ENCODE peak calls at places on chromosomes 1 and 21, in eight cellular contexts. One of them, this sample, is unnamed.

GRCh38 chr21:27771938-27772505 is 805.1 kb upstream of the ADAMTS5 start:
- DNase-seq in D341Med: no peak
- DNase-seq in ascending aorta: no peak
- DNase-seq in GM06990: no peak
- DNase-seq in caudate nucleus: no peak
- DNase-seq in DMS153: no peak
- DNase-seq in AG08396: no peak
- DNase-seq in AG08395: no peak
- DNase-seq in this sample: peak; percentile 9

GRCh38 chr1:27605796-27606707 is 2.1 kb upstream of the AHDC1 start:
- DNase-seq in D341Med: peak; percentile 60
- DNase-seq in ascending aorta: no peak
- DNase-seq in GM06990: no peak
- DNase-seq in caudate nucleus: no peak
- DNase-seq in DMS153: peak; percentile 56
- DNase-seq in AG08396: peak; percentile 69
- DNase-seq in AG08395: peak; percentile 53
- DNase-seq in this sample: peak; percentile 67

GRCh38 chr1:28163496-28164120 is 12.9 kb downstream of the PTAFR start:
- DNase-seq in D341Med: no peak
- DNase-seq in ascending aorta: no peak
- DNase-seq in GM06990: no peak
- DNase-seq in caudate nucleus: peak; percentile 81
- DNase-seq in DMS153: no peak
- DNase-seq in AG08396: no peak
- DNase-seq in AG08395: no peak
- DNase-seq in this sample: no peak

GRCh38 chr1:40662151-40662550 is 3.3 kb downstream of the RIMS3 start:
- DNase-seq in D341Med: no peak
- DNase-seq in ascending aorta: no peak
- DNase-seq in GM06990: no peak
- DNase-seq in caudate nucleus: no peak
- DNase-seq in DMS153: no peak
- DNase-seq in AG08396: no peak
- DNase-seq in AG08395: no peak
- DNase-seq in this sample: no peak

GRCh38 chr21:15027056-15027455 is 37.7 kb downstream of the NRIP1 start:
- DNase-seq in D341Med: no peak
- DNase-seq in ascending aorta: no peak
- DNase-seq in GM06990: no peak
- DNase-seq in caudate nucleus: no peak
- DNase-seq in DMS153: no peak
- DNase-seq in AG08396: no peak
- DNase-seq in AG08395: no peak
- DNase-seq in this sample: no peak

GRCh38 chr1:76374111-76374510 is 299.6 kb downstream of the ST6GALNAC3 start:
- DNase-seq in D341Med: no peak
- DNase-seq in ascending aorta: no peak
- DNase-seq in GM06990: no peak
- DNase-seq in caudate nucleus: no peak
- DNase-seq in DMS153: peak; percentile 79
- DNase-seq in AG08396: no peak
- DNase-seq in AG08395: no peak
- DNase-seq in this sample: peak; percentile 17

GRCh38 chr1:42957880-42958487 is 684 bp downstream of the SLC2A1 start:
- DNase-seq in D341Med: peak; percentile 94
- DNase-seq in ascending aorta: no peak
- DNase-seq in GM06990: peak; percentile 81
- DNase-seq in caudate nucleus: peak; percentile 49
- DNase-seq in DMS153: no peak
- DNase-seq in AG08396: peak; percentile 89
- DNase-seq in AG08395: peak; percentile 85
- DNase-seq in this sample: peak; percentile 60

GRCh38 chr1:200905411-200906052 is 10.8 kb downstream of the INAVA start:
- DNase-seq in D341Med: no peak
- DNase-seq in ascending aorta: no peak
- DNase-seq in GM06990: no peak
- DNase-seq in caudate nucleus: no peak
- DNase-seq in DMS153: no peak
- DNase-seq in AG08396: no peak
- DNase-seq in AG08395: no peak
- DNase-seq in this sample: no peak

GRCh38 chr1:185595835-185596667 is 138.1 kb upstream of the HMCN1 start:
- DNase-seq in D341Med: peak; percentile 73
- DNase-seq in ascending aorta: no peak
- DNase-seq in GM06990: peak; percentile 20
- DNase-seq in caudate nucleus: no peak
- DNase-seq in DMS153: peak; percentile 43
- DNase-seq in AG08396: peak; percentile 44
- DNase-seq in AG08395: peak; percentile 50
- DNase-seq in this sample: peak; percentile 57